ENCODE peak calls at places on chromosomes 6 and 20, in nine cellular contexts. G is NCI-H1092 treated with DMSO at 0.1 percent for 48 hours; N is kidney epithelial cell; S is A172; I is activated effector memory CD4-positive, alpha-beta T cell treated with anti-CD3 and anti-CD28 coated beads, Interleukin-2, amount 50 U/mL, for 16 hours; E is HEK293T; H is activated naive CD8-positive, alpha-beta T cell treated with anti-CD3 and anti-CD28 coated beads for 36 hours; X is activated CD4-positive, alpha-beta T cell treated with anti-CD3 and anti-CD28 coated beads, Interleukin-2, amount 50 U/mL, for 1 hour; Z is breast epithelium. R is an unnamed sample.

GRCh38 chr20:3239026-3239866 is at the start of gene SLC4A11:
- DNase-seq in G (peak), N (peak), S (peak), I (peak), E (peak), H (peak), X (peak), Z (no peak), R (no peak)

GRCh38 chr6:64680446-64680845 is 1026.6 kb downstream of the EYS start:
- DNase-seq in G (no peak), N (no peak), S (peak), I (no peak), E (no peak), H (no peak), X (no peak), Z (no peak), R (no peak)

GRCh38 chr20:58992911-58993310 is 11.9 kb downstream of the NELFCD start:
- DNase-seq in G (no peak), N (no peak), S (no peak), I (no peak), E (no peak), H (no peak), X (no peak), Z (no peak), R (no peak)

GRCh38 chr6:26003102-26003694 is 40.6 kb downstream of the TRIM38 start:
- DNase-seq in G (peak), N (no peak), S (peak), I (peak), E (peak), H (peak), X (peak), Z (no peak), R (peak)

GRCh38 chr6:75403563-75403962 is 90.0 kb downstream of the FILIP1 start:
- DNase-seq in G (no peak), N (no peak), S (no peak), I (no peak), E (no peak), H (no peak), X (no peak), Z (no peak), R (no peak)

GRCh38 chr20:5835870-5836269 is 85.7 kb downstream of the SHLD1 start:
- DNase-seq in G (no peak), N (no peak), S (no peak), I (no peak), E (no peak), H (no peak), X (no peak), Z (no peak), R (no peak)

GRCh38 chr6:49939993-49940498 is 23.9 kb downstream of the DEFB114 start:
- DNase-seq in G (no peak), N (no peak), S (no peak), I (no peak), E (no peak), H (no peak), X (no peak), Z (no peak), R (no peak)

GRCh38 chr6:16747232-16748027 is 13.8 kb downstream of the ATXN1 start:
- DNase-seq in G (no peak), N (no peak), S (peak), I (no peak), E (no peak), H (no peak), X (no peak), Z (no peak), R (no peak)

GRCh38 chr20:873875-874607 is 40.5 kb downstream of the FAM110A start:
- DNase-seq in G (no peak), N (no peak), S (no peak), I (no peak), E (no peak), H (no peak), X (no peak), Z (no peak), R (no peak)

GRCh38 chr20:16378712-16379111 is 194.5 kb downstream of the KIF16B start:
- DNase-seq in G (no peak), N (no peak), S (no peak), I (no peak), E (no peak), H (no peak), X (no peak), Z (no peak), R (no peak)